ENCODE peak calls at places on chromosomes 16 and 17, in nine cellular contexts. Z is A549; B is CD4-positive, alpha-beta T cell; K is amniotic stem cell; L is H4; V is kidney tubule cell; U is fibroblast of mammary gland; G is dorsolateral prefrontal cortex; E is T-helper 17 cell. A is an unnamed sample.

GRCh38 chr17:41428591-41429326 is 4.4 kb upstream of the KRT37 start:
- DNase-seq in U (peak; percentile 43), G (no peak), V (peak; percentile 31), B (no peak), K (no peak), E (no peak), L (no peak), Z (no peak), A (no peak)

GRCh38 chr16:19114359-19115147 is 789 bp downstream of the ITPRIPL2 start:
- DNase-seq in K (no peak), Z (peak; percentile 79), V (peak; percentile 56), U (peak; percentile 67), E (no peak), G (no peak), L (no peak), B (no peak), A (no peak)

GRCh38 chr16:74168445-74168844 is 128.2 kb upstream of the PSMD7 start:
- DNase-seq in K (no peak), L (no peak), U (no peak), B (no peak), Z (no peak), E (no peak), G (no peak), V (no peak), A (no peak)

GRCh38 chr16:66599726-66600125 is 4.8 kb upstream of the CMTM3 start:
- DNase-seq in B (no peak), U (no peak), V (no peak), Z (no peak), E (no peak), G (no peak), K (no peak), L (no peak), A (no peak)

GRCh38 chr17:40791808-40792436 is 7.8 kb downstream of the KRT28 start:
- DNase-seq in U (peak; percentile 62), L (peak; percentile 25), G (no peak), B (no peak), Z (peak; percentile 61), V (peak; percentile 56), E (no peak), K (peak; percentile 12), A (no peak)

GRCh38 chr17:77118251-77118928 is 22.4 kb upstream of the SEC14L1 start:
- DNase-seq in E (no peak), G (no peak), U (no peak), L (no peak), B (no peak), K (no peak), V (no peak), Z (no peak), A (no peak)

GRCh38 chr17:1742371-1743093 is at the start of gene SERPINF2:
- DNase-seq in L (no peak), Z (no peak), E (no peak), V (peak; percentile 17), U (no peak), K (no peak), G (no peak), B (no peak), A (no peak)

GRCh38 chr16:51164167-51164566 is 13.1 kb upstream of the SALL1 start:
- DNase-seq in K (no peak), E (no peak), B (no peak), L (peak; percentile 84), Z (no peak), G (no peak), V (peak; percentile 57), U (peak; percentile 69), A (no peak)

GRCh38 chr16:57235128-57236092 is 9.6 kb upstream of the ARL2BP start:
- DNase-seq in L (no peak), K (no peak), B (no peak), G (no peak), V (peak; percentile 55), U (peak; percentile 85), Z (no peak), E (no peak), A (no peak)

GRCh38 chr16:86834451-86835035 is 256.2 kb downstream of the FOXL1 start:
- DNase-seq in Z (peak; percentile 19), G (no peak), B (no peak), U (peak; percentile 71), L (peak; percentile 47), V (peak; percentile 33), K (no peak), E (no peak), A (no peak)

GRCh38 chr17:69796093-69796492 is 278.9 kb upstream of the KCNJ16 start:
- DNase-seq in E (no peak), G (no peak), Z (no peak), B (no peak), U (no peak), L (no peak), V (no peak), K (no peak), A (no peak)

GRCh38 chr17:49730078-49730786 is 22.5 kb upstream of the SLC35B1 start:
- DNase-seq in L (no peak), K (no peak), G (peak; percentile 82), Z (no peak), V (peak; percentile 8), E (no peak), B (no peak), U (peak; percentile 93), A (no peak)

GRCh38 chr16:13291934-13292333 is 390.5 kb downstream of the SHISA9 start:
- DNase-seq in G (no peak), U (no peak), E (no peak), K (no peak), V (no peak), Z (no peak), B (no peak), L (no peak), A (no peak)

GRCh38 chr16:67312450-67313118 is 14.0 kb downstream of the KCTD19 start:
- DNase-seq in U (peak; percentile 38), L (no peak), K (no peak), B (no peak), G (no peak), E (no peak), Z (no peak), V (peak; percentile 6), A (no peak)

GRCh38 chr17:35808962-35809854 is at the start of gene TAF15:
- DNase-seq in B (peak; percentile 93), L (peak; percentile 98), U (peak; percentile 97), Z (peak; percentile 99), G (peak; percentile 98), E (peak; percentile 94), V (peak; percentile 99), K (peak; percentile 97), A (peak; percentile 92)

GRCh38 chr16:82586130-82586529 is 40.6 kb upstream of the CDH13 start:
- DNase-seq in K (no peak), B (no peak), V (no peak), U (no peak), G (no peak), E (no peak), Z (no peak), L (no peak), A (no peak)

GRCh38 chr17:49715221-49715620 is 7.5 kb upstream of the SLC35B1 start:
- DNase-seq in B (peak; percentile 24), G (no peak), E (no peak), L (no peak), Z (no peak), K (no peak), U (no peak), V (no peak), A (peak; percentile 19)

GRCh38 chr17:45228985-45229517 is 7.4 kb downstream of the FMNL1 start:
- DNase-seq in L (peak; percentile 90), Z (peak; percentile 96), B (peak; percentile 92), U (peak; percentile 94), G (no peak), V (peak; percentile 58), K (no peak), E (peak; percentile 80), A (peak; percentile 81)

GRCh38 chr16:51149251-51149661 is 1.8 kb downstream of the SALL1 start:
- DNase-seq in K (no peak), U (no peak), E (no peak), L (no peak), B (no peak), Z (no peak), G (no peak), V (peak; percentile 49), A (no peak)

GRCh38 chr17:74646231-74646630 is 22.7 kb upstream of the CD300E start:
- DNase-seq in K (no peak), V (peak; percentile 9), L (peak; percentile 59), G (no peak), U (peak; percentile 24), B (no peak), Z (peak; percentile 62), E (no peak), A (no peak)

GRCh38 chr16:85508388-85508787 is 104.7 kb upstream of the GSE1 start:
- DNase-seq in E (no peak), U (no peak), G (no peak), K (no peak), B (no peak), L (no peak), V (no peak), Z (no peak), A (no peak)

GRCh38 chr17:59963738-59964454 is 644 bp downstream of the RNFT1 start:
- DNase-seq in E (peak; percentile 14), K (peak; percentile 33), L (peak; percentile 41), Z (no peak), B (peak; percentile 46), V (peak; percentile 55), G (peak; percentile 41), U (peak; percentile 65), A (peak; percentile 29)

GRCh38 chr17:804541-805435 is 22.6 kb downstream of the MRM3 start:
- DNase-seq in V (no peak), G (no peak), B (no peak), L (no peak), U (no peak), E (no peak), Z (no peak), K (no peak), A (no peak)

GRCh38 chr16:71408536-71408935 is 33.3 kb downstream of the TLE7 start:
- DNase-seq in G (no peak), V (no peak), L (no peak), U (no peak), K (no peak), E (no peak), B (no peak), Z (no peak), A (no peak)